ENCODE peak calls at places on chromosomes 7 and 10, in eight cellular contexts. One of them, this sample, is unnamed. For H3K36me3, the result is how much of the 10 kb centered on the place peaks cover.

GRCh38 chr7:74454059-74454947 is 597 bp downstream of the GTF2IRD1 start:
- DNase-seq in right atrium auricular region: no peak
- DNase-seq in mesendoderm: no peak
- DNase-seq in effector memory CD4-positive, alpha-beta T cell: no peak
- DNase-seq in testis: no peak
- DNase-seq in bronchial epithelial cell: no peak
- DNase-seq in keratinocyte: no peak
- DNase-seq in SJSA1: peak
- DNase-seq in this sample: peak

GRCh38 chr7:159119851-159120539 is 24.7 kb downstream of the VIPR2 start:
- DNase-seq in right atrium auricular region: no peak
- DNase-seq in mesendoderm: no peak
- DNase-seq in effector memory CD4-positive, alpha-beta T cell: no peak
- DNase-seq in testis: no peak
- DNase-seq in bronchial epithelial cell: no peak
- DNase-seq in keratinocyte: no peak
- DNase-seq in SJSA1: no peak
- DNase-seq in this sample: peak

GRCh38 chr10:131640045-131640644 is 260.7 kb upstream of the PPP2R2D start:
- DNase-seq in right atrium auricular region: no peak
- DNase-seq in mesendoderm: no peak
- DNase-seq in effector memory CD4-positive, alpha-beta T cell: no peak
- DNase-seq in testis: no peak
- DNase-seq in bronchial epithelial cell: no peak
- DNase-seq in keratinocyte: no peak
- DNase-seq in SJSA1: no peak
- DNase-seq in this sample: no peak

GRCh38 chr7:101939136-101939695 is 121.8 kb downstream of the CUX1 start:
- DNase-seq in right atrium auricular region: no peak
- DNase-seq in mesendoderm: no peak
- DNase-seq in effector memory CD4-positive, alpha-beta T cell: no peak
- DNase-seq in testis: no peak
- DNase-seq in bronchial epithelial cell: no peak
- DNase-seq in keratinocyte: no peak
- DNase-seq in SJSA1: no peak
- DNase-seq in this sample: no peak

GRCh38 chr7:479948-480499 is 39.6 kb downstream of the PDGFA start:
- DNase-seq in right atrium auricular region: no peak
- DNase-seq in mesendoderm: no peak
- DNase-seq in effector memory CD4-positive, alpha-beta T cell: no peak
- DNase-seq in testis: no peak
- DNase-seq in bronchial epithelial cell: no peak
- DNase-seq in keratinocyte: no peak
- DNase-seq in SJSA1: no peak
- DNase-seq in this sample: no peak

GRCh38 chr10:96319754-96320514 is 15.7 kb downstream of the DNTT start:
- DNase-seq in right atrium auricular region: no peak
- DNase-seq in mesendoderm: no peak
- DNase-seq in effector memory CD4-positive, alpha-beta T cell: no peak
- DNase-seq in testis: no peak
- DNase-seq in bronchial epithelial cell: no peak
- DNase-seq in keratinocyte: no peak
- DNase-seq in SJSA1: no peak
- DNase-seq in this sample: no peak

GRCh38 chr7:38506004-38506403 is 125.2 kb downstream of the AMPH start:
- DNase-seq in right atrium auricular region: no peak
- DNase-seq in mesendoderm: no peak
- DNase-seq in effector memory CD4-positive, alpha-beta T cell: no peak
- DNase-seq in testis: no peak
- DNase-seq in bronchial epithelial cell: no peak
- DNase-seq in keratinocyte: no peak
- DNase-seq in SJSA1: no peak
- DNase-seq in this sample: no peak

GRCh38 chr10:19933772-19934171 is 117.5 kb downstream of the PLXDC2 start:
- DNase-seq in right atrium auricular region: no peak
- DNase-seq in mesendoderm: no peak
- DNase-seq in effector memory CD4-positive, alpha-beta T cell: no peak
- DNase-seq in testis: no peak
- DNase-seq in bronchial epithelial cell: no peak
- DNase-seq in keratinocyte: no peak
- DNase-seq in SJSA1: no peak
- DNase-seq in this sample: no peak

GRCh38 chr7:131562941-131563340 is 6.5 kb upstream of the PODXL start:
- DNase-seq in right atrium auricular region: no peak
- DNase-seq in mesendoderm: no peak
- DNase-seq in effector memory CD4-positive, alpha-beta T cell: no peak
- DNase-seq in testis: no peak
- DNase-seq in bronchial epithelial cell: no peak
- DNase-seq in keratinocyte: no peak
- DNase-seq in SJSA1: no peak
- DNase-seq in this sample: no peak

GRCh38 chr10:23051855-23052309 is 43.5 kb upstream of the MSRB2 start:
- DNase-seq in right atrium auricular region: no peak
- DNase-seq in mesendoderm: peak
- DNase-seq in effector memory CD4-positive, alpha-beta T cell: no peak
- DNase-seq in testis: no peak
- DNase-seq in bronchial epithelial cell: peak
- DNase-seq in keratinocyte: no peak
- DNase-seq in SJSA1: no peak
- DNase-seq in this sample: no peak

GRCh38 chr10:52383088-52383487 is 69.0 kb downstream of the DKK1 start:
- DNase-seq in right atrium auricular region: no peak
- DNase-seq in mesendoderm: no peak
- DNase-seq in effector memory CD4-positive, alpha-beta T cell: no peak
- DNase-seq in testis: no peak
- DNase-seq in bronchial epithelial cell: no peak
- DNase-seq in keratinocyte: no peak
- DNase-seq in SJSA1: no peak
- DNase-seq in this sample: no peak

GRCh38 chr10:817371-817770 is 114.1 kb downstream of the LARP4B start:
- DNase-seq in right atrium auricular region: no peak
- DNase-seq in mesendoderm: no peak
- DNase-seq in effector memory CD4-positive, alpha-beta T cell: no peak
- DNase-seq in testis: no peak
- DNase-seq in bronchial epithelial cell: peak
- DNase-seq in keratinocyte: no peak
- DNase-seq in SJSA1: no peak
- DNase-seq in this sample: no peak
- H3K36me3 ChIP-seq in right atrium auricular region: half or more
- H3K36me3 ChIP-seq in mesendoderm: under half
- H3K36me3 ChIP-seq in effector memory CD4-positive, alpha-beta T cell: half or more
- H3K36me3 ChIP-seq in testis: under half
- H3K36me3 ChIP-seq in bronchial epithelial cell: under half
- H3K36me3 ChIP-seq in keratinocyte: half or more
- H3K36me3 ChIP-seq in SJSA1: half or more
- H3K36me3 ChIP-seq in this sample: half or more

GRCh38 chr7:114183311-114184105 is 231.1 kb upstream of the FOXP2 start:
- DNase-seq in right atrium auricular region: no peak
- DNase-seq in mesendoderm: no peak
- DNase-seq in effector memory CD4-positive, alpha-beta T cell: no peak
- DNase-seq in testis: no peak
- DNase-seq in bronchial epithelial cell: peak
- DNase-seq in keratinocyte: peak
- DNase-seq in SJSA1: no peak
- DNase-seq in this sample: no peak
- H3K36me3 ChIP-seq in right atrium auricular region: under half
- H3K36me3 ChIP-seq in mesendoderm: under half
- H3K36me3 ChIP-seq in effector memory CD4-positive, alpha-beta T cell: under half
- H3K36me3 ChIP-seq in testis: under half
- H3K36me3 ChIP-seq in bronchial epithelial cell: under half
- H3K36me3 ChIP-seq in keratinocyte: under half
- H3K36me3 ChIP-seq in SJSA1: under half
- H3K36me3 ChIP-seq in this sample: under half

DNA sequence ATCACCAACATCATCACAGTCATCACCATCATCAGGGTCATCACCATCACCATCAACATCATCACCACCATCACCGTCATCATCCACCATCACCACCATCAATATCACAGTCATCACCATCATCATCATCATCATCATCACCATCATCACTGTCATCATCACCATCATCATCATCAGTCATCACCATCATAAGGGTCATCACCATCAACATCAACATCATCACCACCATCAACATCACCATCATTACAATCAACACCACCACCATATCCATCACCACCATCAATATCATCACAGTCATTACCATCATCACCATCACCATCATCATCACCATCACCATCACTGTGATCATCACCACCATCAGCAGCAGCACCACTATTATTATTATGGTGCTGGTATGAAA is 218.9 kb downstream of the TNS3 start:
- DNase-seq in right atrium auricular region: no peak
- DNase-seq in mesendoderm: no peak
- DNase-seq in effector memory CD4-positive, alpha-beta T cell: no peak
- DNase-seq in testis: no peak
- DNase-seq in bronchial epithelial cell: no peak
- DNase-seq in keratinocyte: no peak
- DNase-seq in SJSA1: no peak
- DNase-seq in this sample: no peak
- H3K36me3 ChIP-seq in right atrium auricular region: under half
- H3K36me3 ChIP-seq in mesendoderm: under half
- H3K36me3 ChIP-seq in effector memory CD4-positive, alpha-beta T cell: under half
- H3K36me3 ChIP-seq in testis: under half
- H3K36me3 ChIP-seq in bronchial epithelial cell: under half
- H3K36me3 ChIP-seq in keratinocyte: under half
- H3K36me3 ChIP-seq in SJSA1: half or more
- H3K36me3 ChIP-seq in this sample: under half

DNA sequence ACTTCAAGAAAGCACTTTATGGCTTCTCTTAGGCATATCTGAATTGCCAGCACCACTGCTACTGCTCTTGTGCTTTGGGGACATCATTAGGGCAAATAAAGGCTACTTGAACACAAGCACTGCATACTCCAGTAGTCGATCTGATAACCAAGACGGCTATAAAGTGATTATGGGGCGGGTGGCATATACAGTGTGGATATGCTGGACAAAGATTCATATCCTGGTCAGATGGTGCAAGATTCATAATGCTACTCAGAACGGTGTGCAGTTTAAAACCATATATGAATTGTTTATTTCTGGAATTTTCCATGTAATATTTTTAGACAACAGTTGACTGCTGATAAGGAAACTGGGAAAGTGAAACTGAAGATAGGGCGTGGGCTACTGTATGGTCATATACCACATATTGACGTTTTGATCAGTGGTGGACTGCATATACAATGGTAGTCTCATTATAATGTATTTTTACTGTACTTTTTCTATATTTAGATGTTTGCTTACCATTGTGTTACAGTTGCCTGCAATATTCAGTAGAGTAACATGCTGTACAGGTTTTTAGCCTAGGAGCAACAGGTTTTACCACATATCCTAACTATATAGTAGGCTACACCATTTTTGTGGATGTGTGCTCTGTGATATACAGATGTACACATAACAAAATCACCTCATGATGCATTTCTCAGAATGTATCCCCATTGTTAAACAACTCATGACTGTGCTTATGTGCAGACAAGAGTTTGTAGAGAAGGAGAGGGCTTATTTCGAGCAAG is 15.2 kb downstream of the ANLN start:
- DNase-seq in right atrium auricular region: no peak
- DNase-seq in mesendoderm: no peak
- DNase-seq in effector memory CD4-positive, alpha-beta T cell: no peak
- DNase-seq in testis: no peak
- DNase-seq in bronchial epithelial cell: peak
- DNase-seq in keratinocyte: no peak
- DNase-seq in SJSA1: no peak
- DNase-seq in this sample: no peak
- H3K36me3 ChIP-seq in right atrium auricular region: under half
- H3K36me3 ChIP-seq in mesendoderm: under half
- H3K36me3 ChIP-seq in effector memory CD4-positive, alpha-beta T cell: under half
- H3K36me3 ChIP-seq in testis: under half
- H3K36me3 ChIP-seq in bronchial epithelial cell: under half
- H3K36me3 ChIP-seq in keratinocyte: under half
- H3K36me3 ChIP-seq in SJSA1: half or more
- H3K36me3 ChIP-seq in this sample: under half

DNA sequence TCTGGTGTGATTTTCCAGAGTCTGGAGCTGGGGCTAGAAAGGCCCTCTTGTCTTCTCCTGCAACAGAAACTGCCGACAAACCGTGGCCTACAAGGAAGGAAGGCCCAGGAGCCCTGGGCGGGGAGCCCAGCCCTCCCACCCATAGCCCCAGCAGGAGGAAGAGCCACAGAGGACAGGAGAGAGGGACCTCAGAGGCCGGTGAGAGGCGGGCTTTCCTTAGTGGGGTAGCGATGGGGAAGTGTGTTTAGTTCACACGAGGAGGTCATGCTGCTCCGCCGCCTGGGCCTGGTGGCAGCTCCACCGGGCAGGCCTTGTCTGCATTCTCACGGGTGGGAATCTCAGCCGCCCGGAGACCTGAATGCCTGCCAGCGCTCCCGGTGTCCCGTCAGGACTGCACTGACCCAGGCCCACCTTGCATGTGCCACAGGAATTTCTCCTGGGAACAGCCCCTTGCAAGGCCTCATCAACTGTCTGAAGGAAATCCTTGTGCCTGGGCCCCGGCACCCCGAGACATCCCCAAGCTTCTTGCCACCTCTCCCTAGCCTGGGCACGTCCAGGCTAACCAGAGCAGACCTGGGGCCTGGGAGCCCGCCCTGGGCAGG is 50.9 kb downstream of the ZNF467 start:
- DNase-seq in right atrium auricular region: no peak
- DNase-seq in mesendoderm: no peak
- DNase-seq in effector memory CD4-positive, alpha-beta T cell: no peak
- DNase-seq in testis: no peak
- DNase-seq in bronchial epithelial cell: no peak
- DNase-seq in keratinocyte: no peak
- DNase-seq in SJSA1: no peak
- DNase-seq in this sample: no peak
- H3K36me3 ChIP-seq in right atrium auricular region: half or more
- H3K36me3 ChIP-seq in mesendoderm: under half
- H3K36me3 ChIP-seq in effector memory CD4-positive, alpha-beta T cell: half or more
- H3K36me3 ChIP-seq in testis: under half
- H3K36me3 ChIP-seq in bronchial epithelial cell: under half
- H3K36me3 ChIP-seq in keratinocyte: under half
- H3K36me3 ChIP-seq in SJSA1: under half
- H3K36me3 ChIP-seq in this sample: half or more